ENCODE peak calls at places on chromosomes 1 and 21, in four cellular contexts. One of them, this sample, is unnamed.

GRCh38 chr1:39283858-39284257 is 79.4 kb downstream of the MACF1 start:
- DNase-seq in neuronal stem cell: no peak
- DNase-seq in tibial artery: no peak
- DNase-seq in H7: no peak
- DNase-seq in this sample: no peak

GRCh38 chr1:85093644-85094043 is 45.3 kb upstream of the MCOLN3 start:
- DNase-seq in neuronal stem cell: no peak
- DNase-seq in tibial artery: no peak
- DNase-seq in H7: no peak
- DNase-seq in this sample: no peak

GRCh38 chr1:214640431-214641213 is 37.6 kb downstream of the CENPF start:
- DNase-seq in tibial artery: no peak
- DNase-seq in H7: no peak
- DNase-seq in neuronal stem cell: no peak
- DNase-seq in this sample: no peak

GRCh38 chr1:60924964-60925798 is 157.2 kb upstream of the NFIA start:
- DNase-seq in neuronal stem cell: no peak
- DNase-seq in H7: peak
- DNase-seq in tibial artery: no peak
- DNase-seq in this sample: no peak

GRCh38 chr21:16519012-16519411 is 789.2 kb downstream of the USP25 start:
- DNase-seq in H7: no peak
- DNase-seq in tibial artery: no peak
- DNase-seq in neuronal stem cell: no peak
- DNase-seq in this sample: no peak

GRCh38 chr1:44359234-44359937 is 4.3 kb upstream of the ERI3 start:
- DNase-seq in H7: no peak
- DNase-seq in tibial artery: no peak
- DNase-seq in neuronal stem cell: no peak
- DNase-seq in this sample: no peak

GRCh38 chr21:42971897-42972275 is 2.5 kb upstream of the PKNOX1 start:
- DNase-seq in tibial artery: no peak
- DNase-seq in H7: peak
- DNase-seq in neuronal stem cell: no peak
- DNase-seq in this sample: no peak

GRCh38 chr1:2999571-2999970 is 21.7 kb upstream of the ACTRT2 start:
- DNase-seq in H7: no peak
- DNase-seq in tibial artery: peak
- DNase-seq in neuronal stem cell: no peak
- DNase-seq in this sample: no peak

GRCh38 chr21:35075546-35075945 is 26.4 kb upstream of the RUNX1 start:
- DNase-seq in tibial artery: peak
- DNase-seq in neuronal stem cell: no peak
- DNase-seq in H7: no peak
- DNase-seq in this sample: peak

GRCh38 chr1:183630748-183631147 is 4.8 kb downstream of the ARPC5 start:
- DNase-seq in tibial artery: no peak
- DNase-seq in H7: no peak
- DNase-seq in neuronal stem cell: no peak
- DNase-seq in this sample: no peak

GRCh38 chr1:8020032-8020431 is 6.1 kb downstream of the ERRFI1 start:
- DNase-seq in tibial artery: no peak
- DNase-seq in neuronal stem cell: no peak
- DNase-seq in H7: no peak
- DNase-seq in this sample: no peak

GRCh38 chr1:59967141-59967697 is 40.6 kb upstream of the CYP2J2 start:
- DNase-seq in neuronal stem cell: no peak
- DNase-seq in H7: no peak
- DNase-seq in tibial artery: no peak
- DNase-seq in this sample: peak

GRCh38 chr1:232602622-232603021 is 27.3 kb downstream of the SIPA1L2 start:
- DNase-seq in H7: no peak
- DNase-seq in tibial artery: no peak
- DNase-seq in neuronal stem cell: no peak
- DNase-seq in this sample: no peak

GRCh38 chr1:76939107-76939816 is 72.0 kb downstream of the ST6GALNAC5 start:
- DNase-seq in tibial artery: no peak
- DNase-seq in neuronal stem cell: peak
- DNase-seq in H7: no peak
- DNase-seq in this sample: peak

GRCh38 chr1:63987014-63987630 is 213.3 kb downstream of the ROR1 start:
- DNase-seq in H7: no peak
- DNase-seq in tibial artery: no peak
- DNase-seq in neuronal stem cell: no peak
- DNase-seq in this sample: no peak

GRCh38 chr1:181202986-181203555 is 114.6 kb downstream of the IER5 start:
- DNase-seq in neuronal stem cell: no peak
- DNase-seq in H7: no peak
- DNase-seq in tibial artery: no peak
- DNase-seq in this sample: no peak

GRCh38 chr1:153261793-153262371 is 2.4 kb downstream of the LORICRIN start:
- DNase-seq in neuronal stem cell: no peak
- DNase-seq in tibial artery: no peak
- DNase-seq in H7: no peak
- DNase-seq in this sample: no peak
- H3K4me3 ChIP-seq in neuronal stem cell: no peak
- H3K4me3 ChIP-seq in tibial artery: peak
- H3K4me3 ChIP-seq in H7: peak
- H3K4me3 ChIP-seq in this sample: peak

GRCh38 chr21:33949516-33950424 is 34.2 kb upstream of the ATP5PO start:
- DNase-seq in tibial artery: no peak
- DNase-seq in neuronal stem cell: no peak
- DNase-seq in H7: no peak
- DNase-seq in this sample: no peak
- H3K4me3 ChIP-seq in tibial artery: no peak
- H3K4me3 ChIP-seq in neuronal stem cell: no peak
- H3K4me3 ChIP-seq in H7: no peak
- H3K4me3 ChIP-seq in this sample: no peak

GRCh38 chr1:211132681-211133392 is 1.1 kb downstream of the KCNH1 start:
- DNase-seq in H7: no peak
- DNase-seq in neuronal stem cell: no peak
- DNase-seq in tibial artery: no peak
- DNase-seq in this sample: no peak
- H3K4me3 ChIP-seq in H7: peak
- H3K4me3 ChIP-seq in neuronal stem cell: peak
- H3K4me3 ChIP-seq in tibial artery: peak
- H3K4me3 ChIP-seq in this sample: peak

DNA sequence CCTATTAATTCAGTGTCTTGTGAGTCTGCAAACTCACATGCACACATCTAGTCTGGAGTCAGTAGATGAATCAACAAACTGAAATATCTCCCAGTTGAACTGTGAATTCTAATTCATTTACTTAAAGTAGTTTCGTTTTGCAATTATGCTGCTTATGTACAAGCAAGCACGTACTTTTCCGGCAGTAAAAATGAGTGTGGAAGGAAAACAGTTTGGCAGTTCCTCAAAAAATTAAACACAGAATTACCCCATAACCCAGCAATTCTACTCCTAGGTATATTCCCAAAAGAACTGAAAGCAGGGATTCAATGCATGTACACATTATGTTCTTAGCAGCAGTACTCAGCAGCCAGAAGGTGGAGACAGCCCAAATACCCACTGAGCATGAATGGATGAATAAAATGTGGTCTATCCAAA is 49.3 kb downstream of the GNB1 start:
- DNase-seq in neuronal stem cell: no peak
- DNase-seq in tibial artery: no peak
- DNase-seq in H7: no peak
- DNase-seq in this sample: peak
- H3K4me3 ChIP-seq in neuronal stem cell: no peak
- H3K4me3 ChIP-seq in tibial artery: no peak
- H3K4me3 ChIP-seq in H7: no peak
- H3K4me3 ChIP-seq in this sample: no peak

GRCh38 chr1:21278898-21279819 is 11.1 kb downstream of the ECE1 start:
- DNase-seq in neuronal stem cell: no peak
- DNase-seq in H7: no peak
- DNase-seq in tibial artery: no peak
- DNase-seq in this sample: no peak
- H3K4me3 ChIP-seq in neuronal stem cell: no peak
- H3K4me3 ChIP-seq in H7: no peak
- H3K4me3 ChIP-seq in tibial artery: peak
- H3K4me3 ChIP-seq in this sample: no peak

GRCh38 chr1:113275691-113276090 is 114.6 kb upstream of the MAGI3 start:
- DNase-seq in tibial artery: no peak
- DNase-seq in H7: no peak
- DNase-seq in neuronal stem cell: no peak
- DNase-seq in this sample: no peak
- H3K4me3 ChIP-seq in tibial artery: no peak
- H3K4me3 ChIP-seq in H7: no peak
- H3K4me3 ChIP-seq in neuronal stem cell: no peak
- H3K4me3 ChIP-seq in this sample: no peak

GRCh38 chr1:51618715-51619114 is 1.8 kb downstream of the OSBPL9 start:
- DNase-seq in tibial artery: no peak
- DNase-seq in H7: no peak
- DNase-seq in neuronal stem cell: no peak
- DNase-seq in this sample: no peak
- H3K4me3 ChIP-seq in tibial artery: peak
- H3K4me3 ChIP-seq in H7: no peak
- H3K4me3 ChIP-seq in neuronal stem cell: no peak
- H3K4me3 ChIP-seq in this sample: no peak

DNA sequence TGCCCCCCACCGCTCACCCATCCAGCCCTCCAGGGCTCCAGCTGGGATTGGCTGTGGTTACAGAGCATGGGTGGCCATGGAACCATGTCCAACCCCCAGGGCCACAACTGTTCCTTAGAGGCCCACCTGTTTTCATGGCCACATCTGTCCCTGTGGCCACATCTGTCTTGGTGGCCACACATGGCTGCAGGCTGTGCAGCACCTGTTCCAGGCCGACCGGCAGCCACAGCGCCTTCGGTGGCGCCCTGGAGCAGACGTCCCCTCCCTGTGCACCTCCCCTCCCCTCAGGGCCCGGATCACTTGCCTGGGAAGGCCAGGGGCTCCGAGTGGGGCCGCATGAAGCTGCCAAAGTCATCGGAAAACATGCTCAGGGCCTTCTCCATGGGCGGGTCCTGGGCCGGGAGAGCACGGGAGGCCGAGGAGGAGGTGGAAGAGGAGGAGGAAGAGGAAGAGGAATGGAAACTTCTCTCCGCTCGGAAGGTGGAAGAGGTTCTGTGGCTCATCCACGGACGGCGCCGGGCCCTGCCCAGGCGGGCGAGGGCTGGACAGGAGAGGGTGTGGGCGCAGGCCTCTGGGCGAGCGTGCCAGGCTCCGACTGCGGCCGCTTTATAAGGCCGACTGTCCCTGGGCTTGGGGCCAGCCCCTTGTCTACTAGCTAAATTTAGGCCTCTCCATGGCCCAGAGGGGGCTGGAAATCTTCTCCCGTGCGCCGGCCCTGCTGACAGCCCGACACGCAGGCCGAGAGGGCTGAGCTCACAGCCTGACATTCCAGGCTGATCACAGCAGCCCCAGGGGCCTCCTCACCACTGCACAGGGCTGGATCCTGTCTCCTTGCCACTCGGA is at the start of gene HSPB7:
- DNase-seq in neuronal stem cell: no peak
- DNase-seq in H7: peak
- DNase-seq in tibial artery: peak
- DNase-seq in this sample: peak
- H3K4me3 ChIP-seq in neuronal stem cell: no peak
- H3K4me3 ChIP-seq in H7: no peak
- H3K4me3 ChIP-seq in tibial artery: peak
- H3K4me3 ChIP-seq in this sample: peak